ENCODE peak calls at places on chromosomes 2 and 18, in seven cellular contexts. K is aorta; L is cortex of kidney; O is NCI-H1436; H is stimulated activated CD8-positive, alpha-beta memory T cell treated with anti-CD3 and anti-CD28 coated beads, Interleukin-2, amount 100 ng/mL, for 48 hours; M is D341Med; I is fibroblast of the aortic adventitia. P is an unnamed sample.

GRCh38 chr2:240170883-240171282 is 30.4 kb upstream of the OTOS start:
- DNase-seq in K (peak; percentile 52), L (no peak), M (no peak), I (no peak), O (no peak), H (no peak), P (no peak)

GRCh38 chr2:237320801-237321563 is 93.0 kb downstream of the COL6A3 start:
- DNase-seq in H (no peak), K (peak; percentile 87), O (no peak), L (no peak), M (no peak), I (peak; percentile 80), P (no peak)

GRCh38 chr2:157840568-157841156 is 35.5 kb downstream of the ACVR1 start:
- DNase-seq in H (no peak), L (no peak), O (no peak), K (peak; percentile 80), I (peak; percentile 56), M (no peak), P (peak; percentile 52)

GRCh38 chr2:13652531-13653313 is 936.0 kb downstream of the TRIB2 start:
- DNase-seq in O (no peak), K (no peak), L (no peak), M (no peak), H (no peak), I (no peak), P (no peak)

GRCh38 chr2:9565436-9566153 is 10.0 kb upstream of the ADAM17 start:
- DNase-seq in K (peak; percentile 89), L (no peak), M (no peak), H (no peak), I (peak; percentile 96), O (no peak), P (peak; percentile 94)

GRCh38 chr2:36780231-36780808 is 83.8 kb downstream of the VIT start:
- DNase-seq in L (no peak), I (peak; percentile 81), H (no peak), K (no peak), M (peak; percentile 52), O (peak; percentile 48), P (peak; percentile 67)

GRCh38 chr2:96888082-96889011 is 18.5 kb upstream of the SEMA4C start:
- DNase-seq in I (no peak), K (no peak), H (no peak), M (no peak), L (no peak), O (no peak), P (no peak)

GRCh38 chr2:69033427-69034095 is 20.6 kb downstream of the ANTXR1 start:
- DNase-seq in O (no peak), I (no peak), H (no peak), K (no peak), M (no peak), L (no peak), P (no peak)

GRCh38 chr2:235217814-235218213 is 266.0 kb downstream of the SH3BP4 start:
- DNase-seq in I (no peak), L (no peak), H (no peak), O (no peak), M (no peak), K (no peak), P (no peak)

GRCh38 chr2:66839551-66840320 is 404.8 kb downstream of the MEIS1 start:
- DNase-seq in O (no peak), L (no peak), M (no peak), K (no peak), I (peak; percentile 98), H (no peak), P (no peak)

GRCh38 chr2:46127176-46127575 is 170.0 kb upstream of the EPAS1 start:
- DNase-seq in L (no peak), O (no peak), H (no peak), M (no peak), K (no peak), I (no peak), P (no peak)

GRCh38 chr2:230864605-230865323 is at the start of gene ITM2C:
- DNase-seq in M (peak; percentile 96), O (peak; percentile 75), H (peak; percentile 60), I (peak; percentile 43), L (no peak), K (peak; percentile 88), P (peak; percentile 19)

GRCh38 chr2:215479121-215479520 is 43.3 kb upstream of the FN1 start:
- DNase-seq in I (no peak), O (no peak), L (no peak), M (no peak), H (no peak), K (no peak), P (no peak)

GRCh38 chr18:58313491-58314032 is 269.5 kb downstream of the NEDD4L start:
- DNase-seq in H (no peak), L (no peak), K (no peak), M (no peak), O (no peak), I (no peak), P (no peak)

GRCh38 chr18:47928466-47928865 is 2.0 kb downstream of the SMAD2 start:
- DNase-seq in H (no peak), O (no peak), K (no peak), I (peak; percentile 49), L (no peak), M (no peak), P (peak; percentile 55)

GRCh38 chr2:16137080-16137755 is 196.9 kb downstream of the MYCN start:
- DNase-seq in K (no peak), I (no peak), M (no peak), L (no peak), H (no peak), O (no peak), P (no peak)

GRCh38 chr2:150374562-150374961 is 112.9 kb downstream of the RND3 start:
- DNase-seq in O (no peak), H (no peak), K (no peak), L (no peak), I (no peak), M (no peak), P (no peak)

GRCh38 chr2:105431367-105432088 is 32.7 kb upstream of the FHL2 start:
- DNase-seq in L (no peak), O (no peak), I (peak; percentile 55), K (no peak), M (no peak), H (no peak), P (no peak)

GRCh38 chr2:44100351-44100750 is 68.3 kb upstream of the PPM1B start:
- DNase-seq in K (peak; percentile 83), O (no peak), I (peak; percentile 99), M (no peak), L (no peak), H (no peak), P (peak; percentile 52)

GRCh38 chr2:141630531-141630930 is 500.3 kb downstream of the LRP1B start:
- DNase-seq in H (no peak), K (no peak), L (no peak), I (no peak), M (no peak), O (no peak), P (no peak)

GRCh38 chr2:66463206-66463605 is 28.3 kb downstream of the MEIS1 start:
- DNase-seq in I (peak; percentile 68), M (no peak), L (no peak), K (no peak), O (no peak), H (no peak), P (no peak)

GRCh38 chr2:201911372-201911771 is 105.0 kb downstream of the CDK15 start:
- DNase-seq in M (no peak), L (no peak), K (no peak), I (no peak), O (no peak), H (no peak), P (no peak)

GRCh38 chr2:74702001-74702715 is 48.1 kb downstream of the SEMA4F start:
- DNase-seq in H (no peak), M (no peak), O (no peak), I (no peak), L (no peak), K (no peak), P (no peak)

GRCh38 chr2:143426296-143426695 is 297.1 kb downstream of the ARHGAP15 start:
- DNase-seq in L (no peak), O (no peak), M (no peak), I (peak; percentile 55), H (no peak), K (no peak), P (no peak)

GRCh38 chr18:10515456-10515855 is 10.4 kb upstream of the NAPG start:
- DNase-seq in O (no peak), M (no peak), K (no peak), H (no peak), L (no peak), I (no peak), P (no peak)

P was measured in endothelial cell of umbilical vein.